ENCODE peak calls at places on chromosomes 13 and 19, in five cellular contexts. One of them, this sample, is unnamed.

GRCh38 chr13:80313668-80314278 is 27.2 kb downstream of the SPRY2 start:
- DNase-seq in gastrocnemius medialis: no peak
- DNase-seq in endothelial cell of umbilical vein: no peak
- DNase-seq in IMR-90: peak; percentile 12
- DNase-seq in breast epithelium: no peak
- DNase-seq in this sample: peak; percentile 25

GRCh38 chr19:15096223-15096622 is 11.0 kb upstream of the SYDE1 start:
- DNase-seq in gastrocnemius medialis: no peak
- DNase-seq in breast epithelium: no peak
- DNase-seq in endothelial cell of umbilical vein: no peak
- DNase-seq in IMR-90: no peak
- DNase-seq in this sample: no peak

GRCh38 chr13:76630629-76631028 is 255.6 kb downstream of the KCTD12 start:
- DNase-seq in IMR-90: no peak
- DNase-seq in breast epithelium: no peak
- DNase-seq in endothelial cell of umbilical vein: no peak
- DNase-seq in gastrocnemius medialis: no peak
- DNase-seq in this sample: no peak

GRCh38 chr19:35120898-35121297 is 5.3 kb downstream of the FXYD3 start:
- DNase-seq in breast epithelium: no peak
- DNase-seq in gastrocnemius medialis: no peak
- DNase-seq in IMR-90: no peak
- DNase-seq in endothelial cell of umbilical vein: no peak
- DNase-seq in this sample: no peak

GRCh38 chr13:27775943-27776342 is 16.3 kb upstream of the GSX1 start:
- DNase-seq in endothelial cell of umbilical vein: no peak
- DNase-seq in breast epithelium: no peak
- DNase-seq in IMR-90: no peak
- DNase-seq in gastrocnemius medialis: no peak
- DNase-seq in this sample: peak; percentile 29

GRCh38 chr19:53912653-53913052 is 3.6 kb downstream of the CACNG7 start:
- DNase-seq in gastrocnemius medialis: no peak
- DNase-seq in breast epithelium: no peak
- DNase-seq in IMR-90: no peak
- DNase-seq in endothelial cell of umbilical vein: no peak
- DNase-seq in this sample: no peak

GRCh38 chr19:52270266-52270885 is 989 bp downstream of the ZNF766 start:
- DNase-seq in breast epithelium: no peak
- DNase-seq in endothelial cell of umbilical vein: no peak
- DNase-seq in gastrocnemius medialis: no peak
- DNase-seq in IMR-90: peak; percentile 17
- DNase-seq in this sample: peak; percentile 2

GRCh38 chr13:73090116-73090811 is 31.5 kb downstream of the KLF5 start:
- DNase-seq in IMR-90: peak; percentile 91
- DNase-seq in endothelial cell of umbilical vein: peak; percentile 79
- DNase-seq in breast epithelium: peak; percentile 35
- DNase-seq in gastrocnemius medialis: no peak
- DNase-seq in this sample: peak; percentile 97

DNA sequence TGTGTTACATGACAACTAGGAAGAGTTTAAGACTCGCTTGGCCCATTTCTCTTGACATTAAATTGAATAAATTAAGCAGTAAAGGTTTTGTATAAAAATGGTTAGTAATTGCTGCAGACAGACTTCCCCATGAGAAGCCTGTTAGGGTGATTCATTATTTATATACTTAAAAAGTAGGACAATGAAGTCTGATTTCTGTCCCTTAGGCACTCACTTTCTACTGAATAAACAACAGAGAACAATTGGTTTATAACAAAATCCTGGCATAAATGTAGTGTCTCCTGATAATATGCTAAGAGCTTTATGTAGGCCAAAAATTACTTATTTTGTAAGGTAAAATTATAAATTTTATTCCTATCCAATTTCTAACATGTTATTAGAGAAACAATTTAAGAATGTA is 2138.5 kb upstream of the PCDH20 start:
- DNase-seq in gastrocnemius medialis: no peak
- DNase-seq in IMR-90: peak; percentile 7
- DNase-seq in endothelial cell of umbilical vein: peak; percentile 46
- DNase-seq in breast epithelium: no peak
- DNase-seq in this sample: no peak
- H3K4me3 ChIP-seq in gastrocnemius medialis: no peak overlapping the region
- H3K4me3 ChIP-seq in IMR-90: no peak overlapping the region
- H3K4me3 ChIP-seq in endothelial cell of umbilical vein: no peak overlapping the region
- H3K4me3 ChIP-seq in breast epithelium: no peak overlapping the region
- H3K4me3 ChIP-seq in this sample: no peak overlapping the region

DNA sequence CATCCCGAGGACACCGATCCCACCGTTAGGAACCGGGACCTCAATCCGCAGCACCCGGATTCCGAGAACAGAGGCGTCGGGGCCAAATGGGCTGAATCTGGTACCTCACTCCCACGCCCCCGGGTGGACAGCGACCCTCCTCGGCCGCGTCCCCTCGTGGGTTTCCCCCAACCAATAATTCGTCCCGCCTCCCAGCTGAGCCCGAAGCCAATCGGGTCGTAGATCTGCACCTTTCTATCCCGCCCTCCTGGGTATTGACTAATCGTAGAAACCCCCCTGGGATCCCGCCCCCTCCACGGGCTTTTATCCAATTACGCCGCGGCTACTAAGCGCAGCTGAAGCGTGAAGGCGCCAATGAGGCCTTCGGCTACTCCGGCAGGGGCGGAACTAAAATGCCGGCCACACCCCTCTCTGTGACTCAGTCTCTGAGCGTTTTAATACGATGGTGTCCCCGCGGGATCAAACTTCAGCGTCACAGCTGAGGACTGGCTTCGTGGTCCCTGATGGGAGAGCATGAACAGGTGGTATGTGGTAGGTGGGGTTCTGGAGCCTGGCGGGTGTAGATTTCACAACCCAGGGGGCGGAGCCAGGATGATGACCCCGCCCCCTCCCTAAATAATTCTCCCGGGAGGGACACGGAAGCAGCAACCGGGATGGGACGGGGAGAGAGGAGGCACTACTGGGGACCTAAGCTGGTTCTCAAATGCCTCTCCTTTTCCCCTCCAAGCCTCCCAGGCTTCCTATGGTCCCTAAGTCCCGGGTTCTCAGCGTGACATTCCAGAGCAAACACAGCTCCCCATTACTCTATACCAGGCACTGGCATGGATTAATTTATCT is at the start of the genes CCDC159 and TMEM205:
- DNase-seq in endothelial cell of umbilical vein: peak; percentile 99
- DNase-seq in gastrocnemius medialis: peak; percentile 99
- DNase-seq in IMR-90: peak; percentile 99
- DNase-seq in breast epithelium: peak; percentile 99
- DNase-seq in this sample: peak; percentile 99
- TF ChIP-seq CTCF in endothelial cell of umbilical vein: no peak
- TF ChIP-seq CTCF in gastrocnemius medialis: no peak
- TF ChIP-seq CTCF in IMR-90: peak; percentile 22
- TF ChIP-seq CTCF in breast epithelium: no peak
- TF ChIP-seq CTCF in this sample: no peak

GRCh38 chr13:45180303-45180702 is 20.5 kb downstream of the KCTD4 start:
- DNase-seq in breast epithelium: no peak
- DNase-seq in endothelial cell of umbilical vein: no peak
- DNase-seq in gastrocnemius medialis: no peak
- DNase-seq in IMR-90: no peak
- DNase-seq in this sample: no peak
- H3K4me3 ChIP-seq in breast epithelium: no peak overlapping the region
- H3K4me3 ChIP-seq in endothelial cell of umbilical vein: no peak overlapping the region
- H3K4me3 ChIP-seq in gastrocnemius medialis: no peak overlapping the region
- H3K4me3 ChIP-seq in IMR-90: no peak overlapping the region
- H3K4me3 ChIP-seq in this sample: no peak overlapping the region

DNA sequence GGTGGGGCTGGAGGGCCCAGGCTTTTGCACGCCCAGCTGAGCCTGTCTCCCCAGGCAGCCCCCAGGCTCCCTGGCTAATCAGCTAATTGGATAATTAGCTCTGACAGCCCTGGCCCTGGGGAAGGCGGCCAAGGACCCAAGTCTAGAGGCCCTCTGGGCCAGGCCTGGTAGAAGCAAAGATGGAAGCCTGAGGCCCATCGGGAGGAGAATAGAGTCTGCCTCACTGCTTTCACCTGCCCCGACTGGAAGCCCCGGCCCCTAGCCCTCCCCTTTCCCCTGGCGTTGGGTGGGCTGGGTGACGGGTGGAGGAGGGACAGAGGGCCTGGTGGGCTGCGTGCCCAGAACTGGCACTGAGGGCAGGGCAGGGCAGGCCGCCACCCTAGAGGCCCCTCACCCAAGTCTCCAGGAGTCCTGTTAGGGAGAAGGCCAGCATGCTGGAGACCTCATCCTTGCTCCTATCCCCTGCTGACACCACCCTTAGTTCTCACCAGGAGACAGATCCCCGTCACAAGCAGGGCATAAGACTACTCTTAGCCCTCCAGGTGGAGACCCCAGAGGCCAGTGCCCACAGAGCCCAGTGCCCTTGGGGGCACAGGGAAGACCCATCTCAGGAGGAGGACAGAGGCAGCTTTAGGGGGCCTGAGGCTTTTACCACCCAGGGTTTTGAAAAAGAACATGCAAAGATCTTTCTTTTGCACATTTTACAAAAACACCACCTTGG is 12.0 kb downstream of the LYL1 start:
- DNase-seq in gastrocnemius medialis: no peak
- DNase-seq in IMR-90: no peak
- DNase-seq in endothelial cell of umbilical vein: no peak
- DNase-seq in breast epithelium: no peak
- DNase-seq in this sample: no peak
- TF ChIP-seq CTCF in gastrocnemius medialis: no peak
- TF ChIP-seq CTCF in IMR-90: no peak
- TF ChIP-seq CTCF in endothelial cell of umbilical vein: no peak
- TF ChIP-seq CTCF in breast epithelium: no peak
- TF ChIP-seq CTCF in this sample: no peak

GRCh38 chr19:1747285-1748114 is 5.8 kb upstream of the ONECUT3 start:
- DNase-seq in gastrocnemius medialis: no peak
- DNase-seq in endothelial cell of umbilical vein: peak; percentile 31
- DNase-seq in breast epithelium: no peak
- DNase-seq in IMR-90: peak; percentile 80
- DNase-seq in this sample: peak; percentile 99

GRCh38 chr19:1749373-1750342 is 3.6 kb upstream of the ONECUT3 start:
- DNase-seq in IMR-90: no peak
- DNase-seq in endothelial cell of umbilical vein: no peak
- DNase-seq in gastrocnemius medialis: no peak
- DNase-seq in breast epithelium: no peak
- DNase-seq in this sample: peak; percentile 22

GRCh38 chr19:1746401-1747284 is 6.7 kb upstream of the ONECUT3 start:
- DNase-seq in breast epithelium: no peak
- DNase-seq in IMR-90: peak; percentile 13
- DNase-seq in endothelial cell of umbilical vein: no peak
- DNase-seq in gastrocnemius medialis: no peak
- DNase-seq in this sample: peak; percentile 90

GRCh38 chr19:1748703-1749341 is 4.5 kb upstream of the ONECUT3 start:
- DNase-seq in gastrocnemius medialis: no peak
- DNase-seq in IMR-90: no peak
- DNase-seq in breast epithelium: no peak
- DNase-seq in endothelial cell of umbilical vein: no peak
- DNase-seq in this sample: no peak

DNA sequence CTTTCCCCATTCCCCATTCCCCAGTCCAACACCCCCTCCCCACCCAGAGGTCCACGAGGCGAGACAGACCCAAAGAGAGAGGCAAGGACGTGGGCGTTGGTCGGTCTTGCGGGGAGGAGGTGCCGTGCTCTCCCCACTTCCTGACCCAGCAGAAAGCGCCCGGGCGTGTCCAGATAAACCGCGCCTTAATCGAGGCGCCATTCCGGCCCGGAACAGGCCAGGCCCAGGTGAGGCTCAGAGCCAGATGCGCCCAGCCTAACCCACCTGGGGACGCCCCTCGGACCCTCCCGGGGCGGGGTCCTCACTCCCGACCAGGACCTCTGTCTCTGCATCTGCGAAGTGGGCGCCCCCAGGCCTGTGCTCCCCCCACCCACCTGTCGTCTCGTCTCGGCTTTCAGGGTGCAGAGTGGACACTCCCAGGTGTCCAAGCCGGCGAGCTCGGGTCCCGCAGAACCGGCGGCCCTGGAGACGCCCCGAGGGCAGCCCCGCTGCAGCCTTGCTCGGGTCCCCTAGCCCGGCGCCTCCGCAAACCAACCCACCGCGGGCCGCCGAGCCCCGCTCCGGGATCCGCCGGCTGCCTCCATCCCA is 5.1 kb upstream of the ONECUT3 start:
- DNase-seq in IMR-90: no peak
- DNase-seq in endothelial cell of umbilical vein: no peak
- DNase-seq in gastrocnemius medialis: no peak
- DNase-seq in breast epithelium: no peak
- DNase-seq in this sample: peak; percentile 78
- H3K4me3 ChIP-seq in IMR-90: no peak overlapping the region
- H3K4me3 ChIP-seq in endothelial cell of umbilical vein: no peak overlapping the region
- H3K4me3 ChIP-seq in gastrocnemius medialis: no peak overlapping the region
- H3K4me3 ChIP-seq in breast epithelium: no peak overlapping the region
- H3K4me3 ChIP-seq in this sample: peak overlapping the region; percentile 43

GRCh38 chr19:796692-797527 is at the start of gene PTBP1:
- DNase-seq in IMR-90: peak; percentile 100
- DNase-seq in endothelial cell of umbilical vein: peak; percentile 100
- DNase-seq in gastrocnemius medialis: peak; percentile 100
- DNase-seq in breast epithelium: peak; percentile 100
- DNase-seq in this sample: peak; percentile 100
- TF ChIP-seq CTCF in IMR-90: no peak
- TF ChIP-seq CTCF in endothelial cell of umbilical vein: no peak
- TF ChIP-seq CTCF in gastrocnemius medialis: no peak
- TF ChIP-seq CTCF in breast epithelium: no peak
- TF ChIP-seq CTCF in this sample: no peak

GRCh38 chr19:10936661-10937084 is 8.1 kb downstream of the TIMM29 start:
- DNase-seq in breast epithelium: no peak
- DNase-seq in endothelial cell of umbilical vein: peak; percentile 86
- DNase-seq in gastrocnemius medialis: no peak
- DNase-seq in IMR-90: peak; percentile 81
- DNase-seq in this sample: peak; percentile 76

GRCh38 chr19:10935371-10936059 is 6.9 kb downstream of the TIMM29 start:
- DNase-seq in breast epithelium: no peak
- DNase-seq in gastrocnemius medialis: no peak
- DNase-seq in IMR-90: no peak
- DNase-seq in endothelial cell of umbilical vein: no peak
- DNase-seq in this sample: no peak
- H3K4me3 ChIP-seq in breast epithelium: no peak overlapping the region
- H3K4me3 ChIP-seq in gastrocnemius medialis: no peak overlapping the region
- H3K4me3 ChIP-seq in IMR-90: no peak overlapping the region
- H3K4me3 ChIP-seq in endothelial cell of umbilical vein: no peak overlapping the region
- H3K4me3 ChIP-seq in this sample: no peak overlapping the region

DNA sequence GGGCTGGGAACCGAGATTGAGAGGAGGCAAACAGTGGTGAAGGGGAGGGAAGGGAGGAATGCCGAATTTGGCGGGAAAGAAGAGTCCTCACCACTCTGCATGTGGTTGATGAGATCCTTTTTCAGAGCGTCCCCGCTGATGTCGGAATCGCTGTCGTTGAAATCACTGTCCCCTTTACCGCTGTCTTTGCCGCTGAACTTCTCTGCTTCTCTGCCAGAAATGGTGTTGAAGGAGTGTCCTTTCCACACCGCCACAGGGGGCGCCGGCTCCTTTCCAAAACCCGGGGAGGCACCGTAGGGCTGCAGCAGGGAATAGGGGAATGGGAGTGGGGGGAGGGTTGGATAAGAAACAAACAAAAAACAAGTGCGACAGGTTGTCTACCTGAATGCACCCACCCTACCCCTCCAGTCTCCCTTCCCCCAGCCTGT is 3.1 kb downstream of the PCDH8 start:
- DNase-seq in breast epithelium: no peak
- DNase-seq in IMR-90: no peak
- DNase-seq in endothelial cell of umbilical vein: no peak
- DNase-seq in gastrocnemius medialis: no peak
- DNase-seq in this sample: no peak
- TF ChIP-seq CTCF in breast epithelium: no peak
- TF ChIP-seq CTCF in IMR-90: no peak
- TF ChIP-seq CTCF in endothelial cell of umbilical vein: no peak
- TF ChIP-seq CTCF in gastrocnemius medialis: no peak
- TF ChIP-seq CTCF in this sample: peak; percentile 17